ENCODE peak calls at places on chromosomes 5 and 9, in seven cellular contexts. Y is MV-4-11; E is GDM1; P is NCI-H1105; H is WERI-Rb-1; Z is fibroblast of pulmonary artery; L is stimulated activated CD8-positive, alpha-beta memory T cell treated with anti-CD3 and anti-CD28 coated beads, Interleukin-4, amount 100 ng/mL, for 24 hours. C is an unnamed sample.

GRCh38 chr9:107605041-107605440 is 115.5 kb upstream of the KLF4 start:
- DNase-seq in Y (no peak), E (no peak), P (no peak), H (no peak), Z (no peak), L (no peak), C (no peak)

GRCh38 chr9:82031538-82032280 is 43.1 kb downstream of the SPATA31D1 start:
- DNase-seq in Y (peak; percentile 75), E (no peak), P (no peak), H (peak; percentile 57), Z (peak; percentile 93), L (no peak), C (peak; percentile 0)

GRCh38 chr5:67998709-67999251 is 216.8 kb upstream of the PIK3R1 start:
- DNase-seq in Y (peak; percentile 78), E (no peak), P (no peak), H (no peak), Z (peak; percentile 89), L (no peak), C (peak; percentile 49)

GRCh38 chr5:118937393-118938061 is 50.8 kb downstream of the DTWD2 start:
- DNase-seq in Y (peak; percentile 53), E (no peak), P (no peak), H (no peak), Z (peak; percentile 7), L (no peak), C (no peak)

GRCh38 chr9:134406366-134407122 is 80.3 kb downstream of the RXRA start:
- DNase-seq in Y (no peak), E (no peak), P (no peak), H (no peak), Z (no peak), L (no peak), C (peak; percentile 60)

GRCh38 chr5:139755892-139756671 is 39.5 kb upstream of the PSD2 start:
- DNase-seq in Y (no peak), E (no peak), P (no peak), H (peak; percentile 85), Z (no peak), L (no peak), C (no peak)

GRCh38 chr5:131977212-131977604 is 31.7 kb upstream of the MEIKIN start:
- DNase-seq in Y (no peak), E (no peak), P (no peak), H (no peak), Z (peak; percentile 2), L (no peak), C (no peak)

GRCh38 chr5:173868096-173868879 is 19.9 kb upstream of the CPEB4 start:
- DNase-seq in Y (peak; percentile 83), E (peak; percentile 17), P (no peak), H (no peak), Z (peak; percentile 42), L (no peak), C (no peak)

GRCh38 chr5:40841068-40841805 is at the start of gene CARD6:
- DNase-seq in Y (peak; percentile 66), E (no peak), P (no peak), H (no peak), Z (peak; percentile 65), L (no peak), C (peak; percentile 74)

GRCh38 chr9:99266136-99267023 is 44.3 kb downstream of the SEC61B start:
- DNase-seq in Y (peak; percentile 17), E (peak; percentile 11), P (peak; percentile 44), H (peak; percentile 86), Z (peak; percentile 76), L (peak; percentile 59), C (peak; percentile 85)

GRCh38 chr9:137029058-137029922 is 1.3 kb upstream of the ABCA2 start:
- DNase-seq in Y (peak; percentile 79), E (peak; percentile 85), P (no peak), H (peak; percentile 89), Z (peak; percentile 56), L (peak; percentile 64), C (peak; percentile 56)

GRCh38 chr5:168877132-168877895 is 298.1 kb upstream of the PANK3 start:
- DNase-seq in Y (no peak), E (no peak), P (no peak), H (peak; percentile 33), Z (no peak), L (no peak), C (no peak)

GRCh38 chr9:127180457-127181314 is 58.3 kb upstream of the ANGPTL2 start:
- DNase-seq in Y (no peak), E (no peak), P (no peak), H (peak; percentile 4), Z (no peak), L (no peak), C (no peak)

GRCh38 chr9:129356871-129357772 is 179.1 kb upstream of the IER5L start:
- DNase-seq in Y (no peak), E (no peak), P (no peak), H (no peak), Z (no peak), L (no peak), C (no peak)